ENCODE peak calls at places on chromosomes 3 and 15, in six cellular contexts. V is left ventricle myocardium inferior, C is uterus, Y is adrenal gland, T is neural progenitor cell, O is transverse colon. W is an unnamed sample. For H3K4me1, the result is how much of the 10 kb centered on the place peaks cover.

GRCh38 chr3:186213946-186214345 is 105.1 kb upstream of the ETV5 start:
- DNase-seq in V (no peak), C (no peak), Y (no peak), T (no peak), O (no peak), W (no peak)

GRCh38 chr3:58955308-58955707 is 94.5 kb downstream of the CFAP20DC start:
- DNase-seq in V (no peak), C (no peak), Y (no peak), T (peak), O (no peak), W (no peak)

GRCh38 chr3:54776601-54777000 is 151.3 kb downstream of the LRTM1 start:
- DNase-seq in V (no peak), C (no peak), Y (no peak), T (no peak), O (no peak), W (no peak)

GRCh38 chr15:62128916-62129315 is 36.2 kb downstream of the C2CD4B start:
- DNase-seq in V (no peak), C (no peak), Y (no peak), T (no peak), O (no peak), W (no peak)

GRCh38 chr3:174495928-174496327 is 363.2 kb upstream of the NAALADL2 start:
- DNase-seq in V (no peak), C (no peak), Y (no peak), T (no peak), O (no peak), W (no peak)

GRCh38 chr3:39260957-39261356 is 18.9 kb downstream of the CX3CR1 start:
- DNase-seq in V (peak), C (peak), Y (peak), T (no peak), O (peak), W (no peak)

GRCh38 chr15:47870956-47871625 is 153.8 kb downstream of the SEMA6D start:
- DNase-seq in V (no peak), C (no peak), Y (no peak), T (no peak), O (no peak), W (no peak)

GRCh38 chr15:60017538-60018199 is 13.6 kb downstream of the FOXB1 start:
- DNase-seq in V (no peak), C (no peak), Y (no peak), T (no peak), O (no peak), W (no peak)

GRCh38 chr15:33244471-33244870 is 50.0 kb upstream of the FMN1 start:
- DNase-seq in V (no peak), C (no peak), Y (no peak), T (no peak), O (no peak), W (no peak)

GRCh38 chr3:60912876-60913275 is 338.4 kb downstream of the FHIT start:
- DNase-seq in V (no peak), C (no peak), Y (no peak), T (no peak), O (no peak), W (no peak)

GRCh38 chr3:125280966-125281365 is 68.4 kb upstream of the SLC12A8 start:
- DNase-seq in V (no peak), C (no peak), Y (no peak), T (no peak), O (no peak), W (no peak)

GRCh38 chr3:151460774-151461450 is at the start of gene IGSF10:
- DNase-seq in V (peak), C (no peak), Y (peak), T (peak), O (peak), W (no peak)

GRCh38 chr3:151462278-151462779 is 1.5 kb upstream of the IGSF10 start:
- DNase-seq in V (no peak), C (no peak), Y (no peak), T (no peak), O (no peak), W (no peak)

GRCh38 chr3:151456065-151456464 is 4.8 kb downstream of the IGSF10 start:
- DNase-seq in V (no peak), C (no peak), Y (no peak), T (no peak), O (no peak), W (no peak)

GRCh38 chr3:151459360-151459759 is 1.5 kb downstream of the IGSF10 start:
- DNase-seq in V (no peak), C (no peak), Y (no peak), T (no peak), O (no peak), W (no peak)

DNA sequence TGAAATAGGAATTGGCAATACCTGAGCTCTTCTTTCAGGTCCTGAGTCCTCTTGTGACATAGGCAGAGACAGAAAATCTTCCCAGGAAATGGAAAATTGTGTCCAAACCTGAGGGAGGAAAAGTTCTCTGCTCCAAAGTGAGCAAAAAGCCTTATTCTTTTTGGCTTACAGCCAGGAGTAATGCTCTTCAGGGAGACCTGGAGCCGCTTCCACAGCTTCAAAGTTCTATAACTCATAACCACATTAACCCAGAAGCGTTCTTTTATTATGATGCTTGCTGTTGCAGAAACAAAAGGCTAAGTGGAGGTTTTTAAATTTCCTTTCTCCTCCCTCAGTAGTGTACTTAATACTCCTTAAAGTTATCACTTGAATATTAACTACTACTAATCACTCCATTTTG is 621 bp downstream of the IGSF10 start:
- DNase-seq in V (no peak), C (no peak), Y (no peak), T (no peak), O (no peak), W (no peak)
- H3K4me3 ChIP-seq in V (peak), C (no peak), Y (no peak), T (peak), O (peak), W (no peak)

GRCh38 chr15:70435872-70436271 is 327.5 kb downstream of the UACA start:
- DNase-seq in V (no peak), C (no peak), Y (no peak), T (no peak), O (no peak), W (no peak)

GRCh38 chr15:70432924-70433500 is 330.3 kb downstream of the UACA start:
- DNase-seq in V (no peak), C (no peak), Y (no peak), T (peak), O (no peak), W (no peak)

GRCh38 chr15:70435369-70435768 is 328.0 kb downstream of the UACA start:
- DNase-seq in V (no peak), C (no peak), Y (no peak), T (no peak), O (peak), W (no peak)

GRCh38 chr15:70431854-70432253 is 331.5 kb downstream of the UACA start:
- DNase-seq in V (no peak), C (no peak), Y (no peak), T (no peak), O (no peak), W (no peak)

DNA sequence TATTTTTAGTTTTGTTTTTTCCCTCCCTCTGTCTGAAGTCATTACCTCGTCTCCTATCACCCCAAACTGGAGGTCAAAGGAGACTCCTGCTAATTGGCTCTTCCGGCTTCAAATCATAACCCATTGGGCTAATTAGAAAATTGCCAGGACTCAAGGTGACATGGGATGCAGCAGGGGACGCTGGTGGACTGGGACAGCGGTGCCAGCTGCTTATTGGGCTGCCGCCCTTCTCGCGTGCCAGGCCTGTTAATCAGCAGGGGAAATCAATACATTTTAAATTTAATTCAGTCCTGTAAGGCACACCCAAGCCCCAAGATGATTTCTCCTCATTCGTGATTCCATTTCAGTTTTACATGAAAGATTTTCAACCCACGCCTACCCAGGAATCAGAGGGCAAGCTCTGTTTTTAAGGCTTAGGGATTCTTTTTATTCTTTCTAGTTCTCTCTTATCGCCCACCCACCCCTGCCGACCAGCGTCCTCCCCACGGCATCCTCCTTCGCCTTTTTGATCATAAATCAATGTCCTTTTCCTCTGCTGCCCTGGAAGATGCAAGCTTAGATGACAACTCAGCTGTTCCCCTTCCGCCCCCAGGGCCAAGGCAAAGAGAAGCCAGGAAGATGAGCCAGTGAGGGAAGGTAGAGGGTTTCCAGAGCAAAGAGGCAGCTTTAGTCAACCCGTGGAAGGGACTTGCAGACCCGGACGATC is 329.6 kb downstream of the UACA start:
- DNase-seq in V (no peak), C (no peak), Y (no peak), T (no peak), O (no peak), W (no peak)
- TF ChIP-seq CTCF in V (no peak), C (no peak), Y (no peak), T (peak), O (no peak), W (no peak)

GRCh38 chr3:184325269-184325668 is 10.9 kb downstream of the EIF4G1 start:
- DNase-seq in V (no peak), C (no peak), Y (no peak), T (no peak), O (no peak), W (no peak)

GRCh38 chr3:184320099-184320445 is 5.7 kb downstream of the EIF4G1 start:
- DNase-seq in V (peak), C (peak), Y (peak), T (no peak), O (peak), W (no peak)

GRCh38 chr3:184323696-184324095 is 9.3 kb downstream of the EIF4G1 start:
- DNase-seq in V (no peak), C (no peak), Y (peak), T (no peak), O (no peak), W (no peak)

GRCh38 chr3:184322731-184323487 is 8.5 kb downstream of the EIF4G1 start:
- DNase-seq in V (no peak), C (peak), Y (peak), T (no peak), O (no peak), W (no peak)

DNA sequence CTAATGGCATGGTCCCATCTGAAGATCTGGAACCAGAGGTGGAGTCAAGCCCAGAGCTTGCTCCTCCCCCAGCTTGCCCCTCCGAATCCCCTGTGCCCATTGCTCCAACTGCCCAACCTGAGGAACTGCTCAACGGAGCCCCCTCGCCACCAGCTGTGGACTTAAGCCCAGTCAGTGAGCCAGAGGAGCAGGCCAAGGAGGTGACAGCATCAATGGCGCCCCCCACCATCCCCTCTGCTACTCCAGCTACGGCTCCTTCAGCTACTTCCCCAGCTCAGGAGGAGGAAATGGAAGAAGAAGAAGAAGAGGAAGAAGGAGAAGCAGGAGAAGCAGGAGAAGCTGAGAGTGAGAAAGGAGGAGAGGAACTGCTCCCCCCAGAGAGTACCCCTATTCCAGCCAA is 7.3 kb downstream of the EIF4G1 start:
- DNase-seq in V (no peak), C (no peak), Y (no peak), T (no peak), O (no peak), W (no peak)
- H3K4me1 ChIP-seq in V (half or more), C (under half), Y (half or more), T (under half), O (under half), W (under half)

GRCh38 chr3:100993309-100993708 is at the start of gene ABI3BP:
- DNase-seq in V (peak), C (peak), Y (peak), T (peak), O (peak), W (no peak)
- H3K4me3 ChIP-seq in V (peak), C (peak), Y (no peak), T (no peak), O (peak), W (no peak)

GRCh38 chr3:86702381-86702958 is 288.5 kb downstream of the VGLL3 start:
- DNase-seq in V (no peak), C (no peak), Y (no peak), T (peak), O (no peak), W (no peak)
- TF ChIP-seq CTCF in V (peak), C (no peak), Y (no peak), T (peak), O (no peak), W (peak)

GRCh38 chr3:152356870-152357276 is 88.1 kb downstream of the MBNL1 start:
- DNase-seq in V (no peak), C (no peak), Y (no peak), T (no peak), O (no peak), W (no peak)
- H3K4me1 ChIP-seq in V (half or more), C (under half), Y (under half), T (under half), O (under half), W (half or more)

DNA sequence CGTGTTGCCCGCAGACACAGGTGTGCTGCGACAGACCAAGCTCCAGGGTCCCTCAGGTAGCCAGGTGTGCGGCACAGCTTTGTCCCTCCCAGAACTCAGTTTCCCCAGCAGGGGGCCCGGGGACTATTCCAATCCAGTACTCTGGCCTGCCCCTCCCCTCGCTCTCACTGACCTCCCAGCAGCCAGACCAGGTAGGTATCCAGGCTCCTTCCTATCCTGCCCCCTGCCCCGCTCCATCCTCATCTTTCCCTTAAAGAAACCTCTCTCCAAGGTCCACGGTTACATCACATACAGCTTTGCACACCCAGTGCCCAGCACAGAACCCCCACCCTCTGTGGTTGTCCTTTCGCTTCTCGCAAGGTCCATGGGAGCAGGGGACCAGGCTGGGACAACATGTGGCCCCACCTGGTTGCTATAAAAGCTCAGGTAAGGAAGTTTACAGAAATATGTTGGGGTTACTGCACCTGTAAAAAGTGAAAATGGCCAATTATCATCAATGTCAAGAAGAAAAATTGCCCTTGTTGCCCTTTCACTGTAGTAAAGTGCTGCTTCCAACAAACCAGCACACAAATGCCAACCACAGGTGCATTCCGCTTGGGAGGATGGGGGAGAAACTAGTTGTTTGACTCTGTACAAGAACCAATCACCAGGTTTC is 7.3 kb upstream of the CYP11A1 start:
- DNase-seq in V (no peak), C (no peak), Y (peak), T (no peak), O (no peak), W (no peak)
- H3K4me3 ChIP-seq in V (peak), C (no peak), Y (no peak), T (peak), O (peak), W (peak)

DNA sequence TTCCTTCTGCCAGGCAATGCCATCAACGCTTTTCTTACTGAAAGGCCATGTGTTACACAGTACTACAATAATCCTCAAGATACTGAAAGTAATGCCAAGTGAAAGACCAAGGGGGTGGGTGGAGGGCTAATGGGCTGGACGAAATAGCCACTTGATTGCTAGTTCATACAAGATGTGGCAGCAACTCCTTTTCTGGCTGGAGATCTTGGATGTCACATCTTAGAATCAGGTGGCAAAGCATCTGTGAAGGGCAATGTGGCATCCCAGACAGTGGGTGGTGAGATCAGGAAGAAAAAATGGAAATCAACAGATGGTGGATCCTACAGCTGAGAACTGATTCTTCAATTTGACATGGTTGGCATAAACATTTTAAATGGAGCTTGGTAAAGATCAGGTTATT is 75.1 kb upstream of the ACP3 start:
- DNase-seq in V (no peak), C (no peak), Y (no peak), T (no peak), O (no peak), W (no peak)
- TF ChIP-seq CTCF in V (no peak), C (no peak), Y (no peak), T (no peak), O (no peak), W (no peak)

GRCh38 chr3:64353256-64353655 is 128.0 kb upstream of the PRICKLE2 start:
- DNase-seq in V (no peak), C (no peak), Y (no peak), T (no peak), O (no peak), W (no peak)
- H3K4me1 ChIP-seq in V (under half), C (under half), Y (under half), T (under half), O (under half), W (under half)

DNA sequence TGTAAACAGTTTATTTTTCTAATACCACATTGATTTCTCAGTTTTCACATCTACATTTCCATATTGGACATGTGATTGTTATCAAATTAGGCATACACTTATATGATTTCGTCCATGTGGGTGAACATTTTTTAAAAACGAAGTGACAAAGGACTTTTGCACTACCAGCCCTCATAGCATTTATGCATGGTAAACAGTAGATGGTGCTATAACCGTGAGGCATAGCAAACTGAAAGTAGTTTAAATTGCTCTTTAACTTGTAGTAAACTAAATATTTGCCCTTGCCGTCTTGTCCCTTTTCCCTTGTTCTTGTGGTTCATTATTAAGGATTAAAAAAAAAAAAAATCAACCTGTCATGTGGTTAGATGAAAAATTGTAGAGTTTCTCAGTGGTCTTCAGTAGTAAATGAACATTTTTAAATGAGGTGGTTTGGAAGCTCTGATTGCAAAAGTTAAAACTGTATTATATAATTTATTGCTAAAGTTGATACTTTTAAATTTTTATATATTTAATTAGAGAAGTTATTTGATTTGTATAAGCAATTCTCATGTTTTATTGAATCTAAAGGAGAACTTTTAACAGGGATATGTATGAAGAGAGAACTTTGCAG is 24.0 kb downstream of the STX19 start:
- DNase-seq in V (no peak), C (no peak), Y (no peak), T (peak), O (no peak), W (no peak)
- H3K4me3 ChIP-seq in V (peak), C (peak), Y (no peak), T (no peak), O (no peak), W (no peak)